ENCODE peak calls at places on chromosomes 7 and 10, in four cellular contexts. Z is neuronal stem cell, F is fibroblast of lung, J is colonic mucosa. R is an unnamed sample.

GRCh38 chr10:101133489-101134298 is 2.6 kb downstream of the TLX1 start:
- DNase-seq in F (no peak), J (no peak), Z (no peak), R (no peak)

GRCh38 chr7:108134486-108134885 is 4.3 kb upstream of the LAMB4 start:
- DNase-seq in J (no peak), Z (no peak), F (peak), R (no peak)

GRCh38 chr7:2022021-2022409 is 210.7 kb downstream of the MAD1L1 start:
- DNase-seq in Z (no peak), F (no peak), J (no peak), R (no peak)

GRCh38 chr10:125991009-125991788 is 94.8 kb downstream of the FANK1 start:
- DNase-seq in J (no peak), F (peak), Z (no peak), R (peak)

GRCh38 chr7:98199131-98199530 is 12.1 kb upstream of the BHLHA15 start:
- DNase-seq in Z (no peak), J (no peak), F (no peak), R (no peak)

GRCh38 chr10:98255146-98255877 is 12.7 kb downstream of the LOXL4 start:
- DNase-seq in F (no peak), Z (no peak), J (no peak), R (no peak)

GRCh38 chr7:85316489-85316888 is 129.6 kb upstream of the SEMA3D start:
- DNase-seq in J (no peak), F (no peak), Z (no peak), R (no peak)

GRCh38 chr7:114957434-114957833 is 35.5 kb downstream of the MDFIC start:
- DNase-seq in J (no peak), Z (no peak), F (no peak), R (no peak)

GRCh38 chr7:93117852-93118530 is at the start of gene SAMD9:
- DNase-seq in J (peak), Z (no peak), F (peak), R (peak)

GRCh38 chr10:100637785-100638184 is 102.0 kb downstream of the HIF1AN start:
- DNase-seq in F (no peak), Z (peak), J (no peak), R (no peak)

GRCh38 chr10:49280001-49280408 is 19.0 kb upstream of the C10orf71 start:
- DNase-seq in F (peak), Z (no peak), J (no peak), R (peak)

GRCh38 chr7:150404172-150404784 is 25.1 kb downstream of the ZNF775 start:
- DNase-seq in J (no peak), Z (no peak), F (no peak), R (no peak)

GRCh38 chr10:84743483-84743882 is 415.1 kb downstream of the CCSER2 start:
- DNase-seq in F (no peak), Z (no peak), J (no peak), R (no peak)

GRCh38 chr10:132237871-132238270 is 51.1 kb downstream of the DPYSL4 start:
- DNase-seq in F (no peak), Z (no peak), J (no peak), R (no peak)

GRCh38 chr7:130356121-130356759 is 11.6 kb downstream of the CPA5 start:
- DNase-seq in J (no peak), F (peak), Z (peak), R (peak)
- H3K27ac ChIP-seq in J (peak), F (peak), Z (peak), R (peak)

GRCh38 chr10:26735435-26735834 is 37.9 kb downstream of the PDSS1 start:
- DNase-seq in J (no peak), F (no peak), Z (no peak), R (no peak)

GRCh38 chr10:26738354-26738753 is 40.9 kb downstream of the PDSS1 start:
- DNase-seq in Z (no peak), J (no peak), F (no peak), R (peak)

GRCh38 chr10:26739087-26739631 is 41.7 kb downstream of the PDSS1 start:
- DNase-seq in F (no peak), Z (no peak), J (no peak), R (no peak)

GRCh38 chr10:26741368-26741767 is 43.9 kb downstream of the PDSS1 start:
- DNase-seq in J (no peak), F (no peak), Z (no peak), R (no peak)

GRCh38 chr10:26737730-26738129 is 40.2 kb downstream of the PDSS1 start:
- DNase-seq in J (no peak), F (peak), Z (no peak), R (no peak)
- H3K27ac ChIP-seq in J (no peak), F (no peak), Z (no peak), R (peak)

GRCh38 chr7:134625571-134625970 is 21.1 kb upstream of the BPGM start:
- DNase-seq in Z (no peak), F (peak), J (no peak), R (peak)
- H3K27ac ChIP-seq in Z (no peak), F (no peak), J (no peak), R (peak)

GRCh38 chr10:108104697-108105096 is 940.2 kb upstream of the SORCS1 start:
- DNase-seq in F (no peak), Z (no peak), J (no peak), R (peak)
- H3K27ac ChIP-seq in F (no peak), Z (no peak), J (no peak), R (no peak)

DNA sequence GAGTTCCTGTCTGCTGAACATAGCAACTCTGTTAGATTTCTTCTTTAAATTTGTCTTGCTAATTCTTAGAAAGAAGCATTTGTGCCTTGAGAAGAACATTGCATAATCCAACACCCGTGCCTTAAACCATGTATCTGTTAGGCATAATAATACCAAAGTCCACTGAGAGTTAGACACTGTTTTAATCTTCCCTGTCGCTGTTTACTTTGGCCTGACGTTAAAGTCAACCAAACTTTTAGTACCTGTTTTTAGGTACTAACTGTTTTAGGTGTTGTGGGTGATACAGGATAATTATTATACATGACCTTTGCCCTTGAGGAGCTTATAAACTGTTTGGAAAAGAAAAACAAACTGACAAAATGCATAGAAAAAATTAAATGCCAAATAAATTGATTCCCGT is 43.6 kb downstream of the KLHDC10 start:
- DNase-seq in F (no peak), Z (no peak), J (no peak), R (no peak)
- H3K27ac ChIP-seq in F (no peak), Z (no peak), J (peak), R (no peak)

GRCh38 chr7:140476698-140477261 is 2.5 kb downstream of the MKRN1 start:
- DNase-seq in Z (no peak), F (no peak), J (no peak), R (no peak)
- H3K27ac ChIP-seq in Z (no peak), F (no peak), J (peak), R (no peak)

DNA sequence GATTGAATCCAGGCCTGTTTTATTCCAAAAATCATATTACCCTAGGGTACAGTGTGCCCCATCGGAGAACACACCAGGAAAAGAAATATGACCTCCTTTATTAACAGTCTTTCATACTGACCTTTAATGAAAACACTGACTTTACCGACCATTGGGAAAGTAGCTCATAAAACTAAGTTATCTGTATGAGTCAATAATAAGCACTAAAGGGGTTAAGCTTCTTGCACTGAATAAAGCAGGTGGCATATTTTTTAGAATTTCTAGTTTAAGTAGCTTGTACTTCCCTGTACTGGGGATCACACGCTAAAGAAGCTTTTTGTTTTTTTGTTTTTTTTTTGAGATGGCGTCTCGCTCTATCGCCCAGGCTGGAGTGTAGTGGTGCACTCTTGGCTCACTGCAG is 199.8 kb downstream of the FAM107B start:
- DNase-seq in F (no peak), Z (no peak), J (no peak), R (no peak)
- H3K27ac ChIP-seq in F (no peak), Z (no peak), J (no peak), R (no peak)